ENCODE peak calls at places on chromosome 11, in four cellular contexts. H is lower lobe of right lung, N is AG09309, L is NB4. Q is an unnamed sample.

GRCh38 chr11:18761741-18762140 is 29.9 kb downstream of the PTPN5 start:
- DNase-seq in N (no peak), L (no peak), H (no peak), Q (no peak)

GRCh38 chr11:45859661-45860140 is 12.4 kb downstream of the CRY2 start:
- DNase-seq in N (peak), L (no peak), H (peak), Q (no peak)

GRCh38 chr11:1458340-1459218 is 28.0 kb downstream of the MOB2 start:
- DNase-seq in H (peak), L (peak), N (no peak), Q (no peak)

GRCh38 chr11:46920709-46921108 is 2.4 kb upstream of the LRP4 start:
- DNase-seq in H (no peak), N (peak), L (no peak), Q (no peak)

GRCh38 chr11:85884581-85885021 is 29.4 kb downstream of the CCDC83 start:
- DNase-seq in H (no peak), L (no peak), N (no peak), Q (no peak)

GRCh38 chr11:2347449-2347848 is 29.7 kb upstream of the CD81 start:
- DNase-seq in H (no peak), L (no peak), N (no peak), Q (no peak)

GRCh38 chr11:112834277-112834755 is 126.9 kb upstream of the NCAM1 start:
- DNase-seq in N (no peak), L (no peak), H (no peak), Q (no peak)

GRCh38 chr11:95494856-95495255 is 263.9 kb upstream of the SESN3 start:
- DNase-seq in H (no peak), N (no peak), L (no peak), Q (no peak)

GRCh38 chr11:79013509-79013908 is 427.3 kb downstream of the TENM4 start:
- DNase-seq in L (no peak), N (no peak), H (no peak), Q (no peak)

GRCh38 chr11:120573756-120574354 is 62.3 kb downstream of the GRIK4 start:
- DNase-seq in N (no peak), H (no peak), L (no peak), Q (no peak)

GRCh38 chr11:19805827-19806226 is 93.2 kb downstream of the NAV2 start:
- DNase-seq in H (no peak), L (no peak), N (no peak), Q (no peak)

GRCh38 chr11:923691-924405 is 1.8 kb upstream of the AP2A2 start:
- DNase-seq in L (no peak), N (no peak), H (peak), Q (no peak)

GRCh38 chr11:12800032-12800671 is 125.9 kb downstream of the TEAD1 start:
- DNase-seq in L (no peak), H (no peak), N (no peak), Q (no peak)

GRCh38 chr11:73234403-73235181 is 16.5 kb downstream of the P2RY2 start:
- DNase-seq in L (no peak), N (no peak), H (no peak), Q (no peak)

GRCh38 chr11:85759915-85760314 is 51.0 kb downstream of the SYTL2 start:
- DNase-seq in N (peak), H (no peak), L (no peak), Q (no peak)

GRCh38 chr11:117931971-117932370 is 2.8 kb upstream of the TMPRSS13 start:
- DNase-seq in H (peak), L (no peak), N (no peak), Q (no peak)

GRCh38 chr11:2525941-2526807 is 81.4 kb downstream of the KCNQ1 start:
- DNase-seq in N (no peak), L (no peak), H (peak), Q (peak)

GRCh38 chr11:57900315-57900714 is 123.4 kb upstream of the OR9Q1 start:
- DNase-seq in N (no peak), L (no peak), H (no peak), Q (no peak)

DNA sequence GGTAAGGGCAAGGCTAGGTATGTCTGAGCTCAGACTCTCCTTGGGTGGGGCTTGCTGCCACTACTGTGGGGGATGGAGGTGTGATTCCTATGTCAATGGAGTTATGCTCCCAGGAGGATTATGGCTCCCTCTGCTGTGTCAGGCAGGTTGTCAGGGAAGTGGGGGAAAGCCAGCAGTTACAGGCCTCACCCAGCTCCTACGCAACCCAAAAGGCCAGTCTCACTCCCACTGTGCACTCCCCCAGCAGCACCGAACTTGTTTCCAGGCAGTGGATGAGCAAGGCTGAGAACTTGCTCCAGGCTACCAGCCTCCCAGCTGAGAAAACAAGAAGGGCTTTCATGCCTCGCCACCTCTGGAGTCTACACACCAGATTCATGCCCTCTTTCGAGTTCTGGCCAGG is 18.2 kb downstream of the C11orf91 start:
- DNase-seq in L (no peak), H (no peak), N (no peak), Q (no peak)
- TF ChIP-seq CTCF in L (no peak), H (no peak), N (peak), Q (no peak)

GRCh38 chr11:125784678-125785077 is 3.2 kb upstream of the PATE3 start:
- DNase-seq in L (no peak), H (no peak), N (no peak), Q (no peak)

GRCh38 chr11:125790825-125791224 is 2.9 kb downstream of the PATE3 start:
- DNase-seq in H (no peak), N (no peak), L (no peak), Q (no peak)

GRCh38 chr11:125787827-125788226 is at the start of gene PATE3:
- DNase-seq in L (no peak), N (no peak), H (no peak), Q (no peak)
- TF ChIP-seq CTCF in L (no peak), N (no peak), H (no peak), Q (no peak)

DNA sequence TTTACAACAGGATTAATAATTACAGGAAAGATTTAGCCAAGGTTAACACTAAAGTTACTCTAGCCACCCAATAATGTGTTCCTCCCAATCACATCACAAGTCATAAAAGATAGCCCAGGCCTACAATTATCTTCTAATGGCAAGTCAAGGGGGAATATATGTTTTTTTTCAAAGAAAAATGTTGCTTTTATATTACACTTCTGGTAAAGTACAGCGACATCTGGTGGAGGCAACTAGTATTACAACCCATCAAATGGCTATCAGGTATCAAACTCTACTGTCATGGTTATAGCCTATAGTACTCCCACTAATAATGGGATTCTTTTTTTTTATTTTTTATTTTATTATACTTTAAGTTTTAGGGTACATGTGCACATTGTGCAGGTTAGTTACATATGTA is 71.8 kb downstream of the XRRA1 start:
- DNase-seq in L (peak), N (no peak), H (no peak), Q (no peak)
- TF ChIP-seq CTCF in L (peak), N (peak), H (peak), Q (peak)

GRCh38 chr11:34790620-34791019 is 125.6 kb downstream of the APIP start:
- DNase-seq in H (no peak), N (no peak), L (peak), Q (no peak)
- TF ChIP-seq CTCF in H (no peak), N (no peak), L (peak), Q (no peak)

Q was measured in CD14-positive monocyte.